ENCODE peak calls at places on chromosomes 7 and 10, in five cellular contexts. C is stimulated activated naive B cell treated with anti-CD40 and anti-IgM and Interleukin-4, amounts not matched to agents 10 μg/mL and 1 μg/mL and 100 μg/mL, for 72 hours; U is glomerular endothelial cell; L is Daoy; V is fibroblast of the conjunctiva. N is an unnamed sample.

GRCh38 chr10:17062009-17062408 is 67.6 kb downstream of the CUBN start:
- DNase-seq in C (no peak), U (no peak), V (peak; percentile 68), L (peak; percentile 64), N (no peak)

GRCh38 chr7:55366461-55367138 is 1.5 kb downstream of the LANCL2 start:
- DNase-seq in L (no peak), U (no peak), C (peak; percentile 12), V (no peak), N (no peak)

GRCh38 chr10:129464251-129464650 is 2.8 kb upstream of the MGMT start:
- DNase-seq in C (no peak), U (no peak), L (no peak), V (no peak), N (no peak)

GRCh38 chr7:152870106-152870693 is 110.6 kb downstream of the ACTR3B start:
- DNase-seq in V (no peak), U (no peak), C (no peak), L (no peak), N (no peak)

GRCh38 chr7:130960208-130960988 is 226.4 kb upstream of the KLF14 start:
- DNase-seq in V (peak; percentile 98), U (peak; percentile 75), C (peak; percentile 58), L (peak; percentile 94), N (peak; percentile 84)

GRCh38 chr10:32005050-32005449 is 51.2 kb downstream of the KIF5B start:
- DNase-seq in U (peak; percentile 39), L (peak; percentile 22), C (no peak), V (peak; percentile 33), N (peak; percentile 31)

GRCh38 chr7:107874097-107874496 is 16.9 kb upstream of the DLD start:
- DNase-seq in C (no peak), L (no peak), U (no peak), V (no peak), N (no peak)

GRCh38 chr7:156903232-156903909 is 10.4 kb upstream of the LMBR1 start:
- DNase-seq in C (no peak), U (peak; percentile 74), V (peak; percentile 38), L (peak; percentile 95), N (no peak)

GRCh38 chr7:1101580-1102431 is 13.9 kb downstream of the GPER1 start:
- DNase-seq in C (no peak), V (no peak), L (no peak), U (no peak), N (no peak)

GRCh38 chr10:58951750-58952149 is 224.7 kb upstream of the PHYHIPL start:
- DNase-seq in L (no peak), C (no peak), V (peak; percentile 30), U (no peak), N (peak; percentile 5)

GRCh38 chr10:52232561-52233350 is 81.3 kb upstream of the DKK1 start:
- DNase-seq in U (no peak), C (peak; percentile 20), V (no peak), L (peak; percentile 3), N (no peak)

GRCh38 chr7:95723583-95724180 is 48.7 kb upstream of the DYNC1I1 start:
- DNase-seq in L (peak; percentile 60), C (peak; percentile 9), U (peak; percentile 55), V (no peak), N (no peak)

GRCh38 chr7:47511698-47512370 is 70.1 kb downstream of the TNS3 start:
- DNase-seq in C (no peak), L (no peak), U (no peak), V (no peak), N (no peak)

GRCh38 chr10:109914966-109915365 is 8.3 kb downstream of the XPNPEP1 start:
- DNase-seq in C (no peak), U (no peak), L (peak; percentile 75), V (no peak), N (no peak)

GRCh38 chr7:85078181-85078580 is 108.7 kb downstream of the SEMA3D start:
- DNase-seq in L (no peak), C (no peak), V (no peak), U (no peak), N (no peak)

GRCh38 chr10:129958118-129958685 is 5.9 kb downstream of the EBF3 start:
- DNase-seq in C (no peak), U (no peak), L (peak; percentile 45), V (no peak), N (no peak)

GRCh38 chr7:97971120-97971989 is 18.6 kb downstream of the OCM2 start:
- DNase-seq in U (peak; percentile 2), C (no peak), V (no peak), L (peak; percentile 11), N (no peak)

GRCh38 chr7:17236603-17237002 is 61.8 kb upstream of the AHR start:
- DNase-seq in U (no peak), L (peak; percentile 58), V (peak; percentile 8), C (no peak), N (no peak)

GRCh38 chr7:124338861-124339260 is 306.0 kb upstream of the TMEM229A start:
- DNase-seq in U (no peak), L (no peak), C (no peak), V (no peak), N (no peak)

GRCh38 chr10:132148261-132149251 is 38.2 kb upstream of the DPYSL4 start:
- DNase-seq in U (no peak), C (no peak), L (no peak), V (no peak), N (no peak)

GRCh38 chr7:36406156-36406555 is 16.5 kb downstream of the ANLN start:
- DNase-seq in V (no peak), U (no peak), C (no peak), L (no peak), N (no peak)

GRCh38 chr7:73442903-73443542 is 9.4 kb downstream of the FZD9 start:
- DNase-seq in U (no peak), V (no peak), C (no peak), L (peak; percentile 31), N (no peak)

GRCh38 chr10:120979435-120980315 is 128.5 kb downstream of the WDR11 start:
- DNase-seq in L (peak; percentile 10), C (no peak), U (no peak), V (no peak), N (no peak)

GRCh38 chr7:39589323-39590111 is 23.3 kb downstream of the YAE1 start:
- DNase-seq in L (peak; percentile 94), V (peak; percentile 38), U (peak; percentile 92), C (peak; percentile 65), N (peak; percentile 42)

GRCh38 chr10:22293747-22294404 is 22.3 kb upstream of the COMMD3 start:
- DNase-seq in L (no peak), V (no peak), C (no peak), U (no peak), N (no peak)

GRCh38 chr7:76397409-76398183 is 11.9 kb downstream of the SSC4D start:
- DNase-seq in C (peak; percentile 64), L (peak; percentile 81), U (no peak), V (peak; percentile 49), N (no peak)

GRCh38 chr10:95646160-95646559 is 10.4 kb downstream of the ALDH18A1 start:
- DNase-seq in L (no peak), V (no peak), U (no peak), C (no peak), N (no peak)

GRCh38 chr7:100098913-100099312 is 2.3 kb downstream of the MCM7 start:
- DNase-seq in U (no peak), C (no peak), L (no peak), V (no peak), N (no peak)

GRCh38 chr7:146709628-146710027 is 593.0 kb downstream of the CNTNAP2 start:
- DNase-seq in U (no peak), V (no peak), C (no peak), L (no peak), N (no peak)

GRCh38 chr7:35251606-35252310 is 2.1 kb downstream of the TBX20 start:
- DNase-seq in V (no peak), U (no peak), L (no peak), C (no peak), N (no peak)

GRCh38 chr7:99551329-99551728 is 585 bp downstream of the FAM200A start:
- DNase-seq in C (no peak), V (no peak), U (no peak), L (no peak), N (no peak)

GRCh38 chr10:43078175-43078985 is 1.5 kb downstream of the RET start:
- DNase-seq in U (no peak), C (no peak), L (peak; percentile 22), V (no peak), N (no peak)

GRCh38 chr7:103660455-103661371 is 214.7 kb upstream of the SLC26A5 start:
- DNase-seq in V (no peak), C (no peak), U (peak; percentile 66), L (peak; percentile 79), N (no peak)

GRCh38 chr10:11165591-11166543 is 148.2 kb downstream of the CELF2 start:
- DNase-seq in L (peak; percentile 18), U (no peak), C (peak; percentile 73), V (no peak), N (no peak)

N was measured in HFF-Myc.